ENCODE peak calls at places on chromosome 1, in seven cellular contexts. D is left cardiac atrium; A is stimulated activated CD4-positive, alpha-beta T cell treated with anti-CD3 and anti-CD28 coated beads, Interleukin-15, amount 100 ng/mL, for 24 hours; L is progenitor cell of endocrine pancreas; G is SK-N-MC; I is stimulated activated CD8-positive, alpha-beta memory T cell treated with anti-CD3 and anti-CD28 coated beads, Interleukin-7, amount 100 ng/mL, for 24 hours; E is EL. H is an unnamed sample.

GRCh38 chr1:182143825-182144661 is 82.5 kb upstream of the ZNF648 start:
- DNase-seq in D (peak; percentile 72), A (no peak), L (no peak), G (no peak), I (no peak), E (peak; percentile 4), H (no peak)

GRCh38 chr1:25343872-25344271 is 5.7 kb downstream of the TMEM50A start:
- DNase-seq in D (no peak), A (no peak), L (no peak), G (no peak), I (no peak), E (peak; percentile 96), H (no peak)

GRCh38 chr1:94514095-94514727 is 27.3 kb downstream of the F3 start:
- DNase-seq in D (no peak), A (no peak), L (peak; percentile 18), G (no peak), I (no peak), E (no peak), H (peak; percentile 42)

GRCh38 chr1:233079586-233079985 is 129.2 kb downstream of the NTPCR start:
- DNase-seq in D (no peak), A (no peak), L (no peak), G (no peak), I (no peak), E (no peak), H (no peak)

GRCh38 chr1:81689531-81689941 is 111.2 kb upstream of the ADGRL2 start:
- DNase-seq in D (no peak), A (no peak), L (no peak), G (no peak), I (no peak), E (peak; percentile 75), H (no peak)

GRCh38 chr1:70071597-70071996 is 133.8 kb downstream of the LRRC40 start:
- DNase-seq in D (no peak), A (no peak), L (no peak), G (no peak), I (no peak), E (peak; percentile 52), H (no peak)

GRCh38 chr1:184892116-184892515 is 82.2 kb downstream of the NIBAN1 start:
- DNase-seq in D (no peak), A (no peak), L (no peak), G (no peak), I (no peak), E (peak; percentile 31), H (no peak)

GRCh38 chr1:91075233-91076135 is 53.6 kb upstream of the ZNF644 start:
- DNase-seq in D (no peak), A (no peak), L (no peak), G (no peak), I (no peak), E (peak; percentile 62), H (no peak)

GRCh38 chr1:53656062-53656915 is 82.7 kb downstream of the GLIS1 start:
- DNase-seq in D (no peak), A (no peak), L (no peak), G (peak; percentile 76), I (no peak), E (peak; percentile 89), H (no peak)

GRCh38 chr1:230632273-230632873 is 9.9 kb upstream of the COG2 start:
- DNase-seq in D (no peak), A (peak; percentile 12), L (no peak), G (no peak), I (no peak), E (peak; percentile 49), H (peak; percentile 35)

GRCh38 chr1:202259705-202260104 is 66.1 kb downstream of the LGR6 start:
- DNase-seq in D (no peak), A (no peak), L (no peak), G (no peak), I (no peak), E (no peak), H (no peak)

GRCh38 chr1:56132520-56132919 is 446.8 kb downstream of the PLPP3 start:
- DNase-seq in D (peak; percentile 35), A (no peak), L (no peak), G (no peak), I (no peak), E (no peak), H (no peak)

GRCh38 chr1:1629430-1630190 is 2.4 kb upstream of the MMP23B start:
- DNase-seq in D (peak; percentile 35), A (peak; percentile 66), L (no peak), G (no peak), I (peak; percentile 38), E (no peak), H (no peak)

GRCh38 chr1:1782399-1783221 is 4.3 kb upstream of the NADK start:
- DNase-seq in D (peak; percentile 78), A (peak; percentile 41), L (peak; percentile 31), G (no peak), I (no peak), E (peak; percentile 70), H (no peak)

GRCh38 chr1:220157738-220158137 is 63.8 kb downstream of the IARS2 start:
- DNase-seq in D (no peak), A (no peak), L (no peak), G (no peak), I (no peak), E (no peak), H (no peak)

GRCh38 chr1:34188418-34188817 is 11.7 kb downstream of the C1orf94 start:
- DNase-seq in D (no peak), A (no peak), L (no peak), G (no peak), I (no peak), E (no peak), H (peak; percentile 39)

GRCh38 chr1:15685820-15686219 is 1.7 kb downstream of the PLEKHM2 start:
- DNase-seq in D (no peak), A (no peak), L (no peak), G (no peak), I (no peak), E (no peak), H (no peak)

GRCh38 chr1:62229468-62229867 is 34.8 kb downstream of the L1TD1 start:
- DNase-seq in D (no peak), A (no peak), L (no peak), G (no peak), I (no peak), E (no peak), H (no peak)

GRCh38 chr1:47436304-47436978 is 1.4 kb upstream of the FOXD2 start:
- DNase-seq in D (peak; percentile 71), A (peak; percentile 87), L (peak; percentile 72), G (no peak), I (peak; percentile 60), E (peak; percentile 80), H (peak; percentile 87)

GRCh38 chr1:29125237-29125641 is 1.5 kb upstream of the TMEM200B start:
- DNase-seq in D (no peak), A (no peak), L (no peak), G (no peak), I (no peak), E (no peak), H (no peak)

GRCh38 chr1:154760469-154760933 is 109.6 kb downstream of the KCNN3 start:
- DNase-seq in D (peak; percentile 72), A (peak; percentile 89), L (peak; percentile 88), G (no peak), I (peak; percentile 69), E (no peak), H (peak; percentile 88)

GRCh38 chr1:100142343-100142742 is 9.4 kb downstream of the TRMT13 start:
- DNase-seq in D (no peak), A (no peak), L (no peak), G (no peak), I (no peak), E (no peak), H (no peak)

GRCh38 chr1:3409737-3410434 is 44.6 kb upstream of the ARHGEF16 start:
- DNase-seq in D (peak; percentile 80), A (no peak), L (no peak), G (no peak), I (no peak), E (peak; percentile 47), H (peak; percentile 59)

GRCh38 chr1:56200446-56200845 is 378.9 kb downstream of the PLPP3 start:
- DNase-seq in D (no peak), A (no peak), L (no peak), G (no peak), I (no peak), E (peak; percentile 66), H (no peak)

GRCh38 chr1:67686272-67687197 is 1.5 kb downstream of the GADD45A start:
- DNase-seq in D (peak; percentile 85), A (peak; percentile 70), L (peak; percentile 37), G (peak; percentile 47), I (peak; percentile 13), E (peak; percentile 99), H (peak; percentile 87)